ENCODE peak calls at places on chromosomes 7 and 10, in seven cellular contexts. O is HepG2, A is HCT116, Y is SK-N-SH, B is GM12878, C is H1, S is K562. Z is an unnamed sample.

GRCh38 chr10:105605873-105606272 is 964.8 kb downstream of the SORCS3 start:
- DNase-seq in O (no peak), A (no peak), Y (no peak), B (no peak), C (no peak), S (no peak), Z (no peak)

GRCh38 chr10:34599401-34599800 is 215.7 kb downstream of the PARD3 start:
- DNase-seq in O (no peak), A (no peak), Y (no peak), B (no peak), C (no peak), S (no peak), Z (no peak)

GRCh38 chr7:14196555-14196954 is 207.1 kb upstream of the ETV1 start:
- DNase-seq in O (no peak), A (no peak), Y (no peak), B (no peak), C (no peak), S (no peak), Z (no peak)

GRCh38 chr10:88913803-88914202 is 33.8 kb downstream of the STAMBPL1 start:
- DNase-seq in O (no peak), A (no peak), Y (peak; percentile 20), B (no peak), C (no peak), S (no peak), Z (no peak)

GRCh38 chr10:52644678-52645434 is 127.7 kb downstream of the MBL2 start:
- DNase-seq in O (peak; percentile 48), A (peak; percentile 51), Y (peak; percentile 25), B (no peak), C (no peak), S (peak; percentile 26), Z (peak; percentile 18)

GRCh38 chr7:21507627-21508343 is 35.1 kb upstream of the DNAH11 start:
- DNase-seq in O (peak; percentile 34), A (peak; percentile 4), Y (peak; percentile 19), B (no peak), C (peak; percentile 10), S (peak; percentile 65), Z (peak; percentile 61)

GRCh38 chr10:111128331-111129167 is 51.7 kb downstream of the ADRA2A start:
- DNase-seq in O (no peak), A (peak; percentile 75), Y (no peak), B (no peak), C (no peak), S (peak; percentile 64), Z (no peak)

GRCh38 chr10:79242620-79243152 is 104.6 kb upstream of the PPIF start:
- DNase-seq in O (no peak), A (no peak), Y (peak; percentile 86), B (no peak), C (no peak), S (no peak), Z (no peak)

GRCh38 chr10:50437248-50437647 is 185.9 kb upstream of the ASAH2 start:
- DNase-seq in O (no peak), A (no peak), Y (no peak), B (no peak), C (no peak), S (no peak), Z (no peak)

GRCh38 chr10:28111712-28112111 is 112.8 kb upstream of the ODAD2 start:
- DNase-seq in O (no peak), A (peak; percentile 74), Y (no peak), B (no peak), C (no peak), S (no peak), Z (no peak)

GRCh38 chr7:83941300-83941699 is 253.3 kb downstream of the SEMA3A start:
- DNase-seq in O (no peak), A (no peak), Y (no peak), B (no peak), C (no peak), S (no peak), Z (no peak)

GRCh38 chr10:81792729-81793128 is 82.3 kb upstream of the NRG3 start:
- DNase-seq in O (no peak), A (no peak), Y (no peak), B (no peak), C (no peak), S (no peak), Z (no peak)

GRCh38 chr10:13074562-13075451 is 25.2 kb upstream of the OPTN start:
- DNase-seq in O (peak; percentile 30), A (peak; percentile 53), Y (peak; percentile 83), B (no peak), C (peak; percentile 25), S (peak; percentile 75), Z (no peak)

GRCh38 chr7:27095897-27096755 is at the start of gene HOXA1:
- DNase-seq in O (peak; percentile 48), A (peak; percentile 80), Y (no peak), B (peak; percentile 48), C (no peak), S (peak; percentile 6), Z (no peak)

GRCh38 chr7:95322874-95323273 is 1.5 kb downstream of the PON1 start:
- DNase-seq in O (no peak), A (no peak), Y (peak; percentile 19), B (no peak), C (no peak), S (no peak), Z (no peak)

GRCh38 chr7:30920584-30921539 is 9.2 kb downstream of the AQP1 start:
- DNase-seq in O (no peak), A (no peak), Y (peak; percentile 14), B (no peak), C (no peak), S (peak; percentile 77), Z (no peak)

GRCh38 chr7:90433221-90433620 is 30.0 kb downstream of the CLDN12 start:
- DNase-seq in O (no peak), A (no peak), Y (no peak), B (no peak), C (no peak), S (no peak), Z (no peak)

GRCh38 chr10:128049226-128050010 is 76.8 kb downstream of the MKI67 start:
- DNase-seq in O (no peak), A (no peak), Y (no peak), B (no peak), C (no peak), S (no peak), Z (no peak)

GRCh38 chr10:16965740-16966447 is 148.7 kb upstream of the RSU1 start:
- DNase-seq in O (peak; percentile 55), A (peak; percentile 72), Y (no peak), B (no peak), C (peak; percentile 34), S (no peak), Z (peak; percentile 57)

GRCh38 chr7:48035967-48036478 is 680 bp downstream of the C7orf57 start:
- DNase-seq in O (no peak), A (no peak), Y (peak; percentile 59), B (no peak), C (no peak), S (no peak), Z (no peak)

GRCh38 chr10:33897255-33897893 is 562.9 kb upstream of the NRP1 start:
- DNase-seq in O (no peak), A (no peak), Y (no peak), B (no peak), C (no peak), S (no peak), Z (no peak)

DNA sequence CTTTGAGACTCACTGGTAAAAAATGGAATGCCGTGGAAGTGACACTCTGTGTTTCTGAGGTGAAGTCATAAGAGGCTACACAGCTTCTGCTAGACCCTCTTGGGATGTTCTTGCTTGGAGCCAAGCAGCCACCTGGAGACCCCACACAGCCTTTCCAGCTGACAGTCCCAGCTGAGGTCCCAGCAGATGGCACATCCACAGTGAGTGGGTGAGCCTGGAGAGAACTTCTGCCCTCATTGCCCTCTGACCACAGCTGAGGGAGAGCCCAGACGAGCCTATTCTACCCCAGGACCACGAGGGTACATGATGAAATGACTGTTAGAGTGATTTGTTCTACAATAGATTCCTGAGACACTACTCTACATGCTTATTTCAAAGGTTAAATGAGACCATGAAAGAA is 44.3 kb downstream of the CXCL12 start:
- DNase-seq in O (no peak), A (no peak), Y (no peak), B (no peak), C (no peak), S (no peak), Z (no peak)
- TF ChIP-seq YY1 in O (no peak), A (no peak), Y (no peak), B (no peak), C (no peak), S (no peak), Z (no peak)

DNA sequence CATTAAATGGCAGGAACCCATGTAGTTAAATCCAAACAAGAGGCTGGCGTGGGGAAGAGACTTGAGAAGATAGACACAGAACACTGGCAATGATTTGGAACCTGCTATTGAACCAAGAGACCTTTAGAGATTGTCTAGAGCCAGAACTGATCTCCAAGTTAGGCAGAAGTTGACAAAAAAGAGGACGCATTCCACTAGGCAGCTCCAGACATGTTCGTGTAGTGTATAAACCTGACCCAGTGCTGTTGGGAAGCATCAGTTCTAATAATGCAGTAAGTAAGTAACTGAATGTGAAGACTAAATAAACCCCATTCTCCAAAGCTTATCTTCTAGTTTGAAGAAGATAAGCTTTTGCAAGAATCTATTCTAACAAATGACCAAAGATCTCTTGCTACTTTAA is 50.8 kb downstream of the AP3M1 start:
- DNase-seq in O (no peak), A (no peak), Y (no peak), B (no peak), C (no peak), S (no peak), Z (no peak)
- H3K36me3 ChIP-seq in O (peaks cover 60% of the 10 kb centered on the region), A (peaks cover 42% of the 10 kb centered on the region), Y (peaks cover 92% of the 10 kb centered on the region), B (no peaks in the 10 kb centered on the region), C (peaks cover 43% of the 10 kb centered on the region), S (peaks cover 93% of the 10 kb centered on the region), Z (peaks cover 83% of the 10 kb centered on the region)

GRCh38 chr7:45681596-45682357 is 107.6 kb downstream of the ADCY1 start:
- DNase-seq in O (no peak), A (no peak), Y (no peak), B (no peak), C (no peak), S (no peak), Z (no peak)
- H3K4me3 ChIP-seq in O (no peak overlapping the region), A (no peak overlapping the region), Y (no peak overlapping the region), B (no peak overlapping the region), C (no peak overlapping the region), S (no peak overlapping the region), Z (no peak overlapping the region)

GRCh38 chr10:124237282-124237975 is 144.0 kb upstream of the CHST15 start:
- DNase-seq in O (no peak), A (no peak), Y (peak; percentile 77), B (no peak), C (no peak), S (no peak), Z (no peak)

GRCh38 chr10:124236818-124237217 is 143.4 kb upstream of the CHST15 start:
- DNase-seq in O (no peak), A (no peak), Y (no peak), B (no peak), C (no peak), S (no peak), Z (no peak)

GRCh38 chr10:124232686-124233545 is 139.5 kb upstream of the CHST15 start:
- DNase-seq in O (no peak), A (no peak), Y (peak; percentile 80), B (no peak), C (no peak), S (no peak), Z (no peak)

GRCh38 chr10:124233546-124234138 is 140.2 kb upstream of the CHST15 start:
- DNase-seq in O (no peak), A (no peak), Y (no peak), B (no peak), C (no peak), S (no peak), Z (no peak)

DNA sequence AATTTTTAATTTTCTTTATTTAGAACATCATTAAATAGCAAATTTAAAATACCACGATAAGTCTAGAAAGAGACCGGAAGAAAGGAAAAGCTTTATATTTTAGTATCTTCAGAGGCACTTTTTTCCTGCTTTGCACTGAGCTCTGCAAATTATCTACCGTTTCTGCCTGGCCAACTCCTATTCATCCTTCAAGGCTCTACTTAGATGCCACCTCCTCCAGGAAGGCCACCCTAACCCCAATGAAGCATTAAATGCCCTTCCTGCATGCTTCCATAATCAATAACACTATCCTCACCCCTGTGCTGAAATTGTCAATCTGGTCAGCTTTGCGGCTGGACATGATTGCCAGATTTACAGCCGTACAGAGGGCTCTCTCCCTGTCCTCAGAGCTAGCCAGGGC is 141.8 kb upstream of the CHST15 start:
- DNase-seq in O (no peak), A (no peak), Y (no peak), B (no peak), C (no peak), S (no peak), Z (no peak)
- TF ChIP-seq YY1 in O (no peak), A (no peak), Y (no peak), B (no peak), C (no peak), S (no peak), Z (no peak)

Z was measured in NT2/D1.